ENCODE peak calls at places on chromosomes 2 and 18, in eight cellular contexts. G, F, C, O, B, N, S and A are unnamed samples.

GRCh38 chr2:118973542-118973951 is 31.6 kb downstream of the MARCO start:
- DNase-seq in G (no peak), F (peak), C (peak), O (peak), B (no peak), N (no peak), S (peak), A (peak)

GRCh38 chr2:131127979-131128378 is 22.8 kb downstream of the PLEKHB2 start:
- DNase-seq in G (no peak), F (no peak), C (no peak), O (no peak), B (no peak), N (no peak), S (no peak), A (no peak)

GRCh38 chr2:18740428-18740827 is 151.1 kb upstream of the NT5C1B start:
- DNase-seq in G (no peak), F (no peak), C (no peak), O (no peak), B (no peak), N (peak), S (peak), A (peak)

GRCh38 chr18:54210463-54210862 is 14.0 kb downstream of the MBD2 start:
- DNase-seq in G (no peak), F (no peak), C (no peak), O (no peak), B (no peak), N (no peak), S (no peak), A (no peak)

GRCh38 chr2:108320326-108320932 is 31.7 kb downstream of the SULT1C2 start:
- DNase-seq in G (no peak), F (no peak), C (no peak), O (no peak), B (no peak), N (no peak), S (no peak), A (no peak)

GRCh38 chr18:59266459-59266858 is 6.8 kb downstream of the RAX start:
- DNase-seq in G (no peak), F (no peak), C (no peak), O (no peak), B (no peak), N (no peak), S (no peak), A (no peak)

GRCh38 chr2:186748354-186748753 is 54.5 kb downstream of the FAM171B start:
- DNase-seq in G (no peak), F (peak), C (no peak), O (no peak), B (no peak), N (no peak), S (no peak), A (no peak)

GRCh38 chr2:39649491-39649890 is 16.2 kb upstream of the TMEM178A start:
- DNase-seq in G (no peak), F (no peak), C (no peak), O (no peak), B (no peak), N (no peak), S (no peak), A (no peak)

GRCh38 chr2:118668431-118669424 is 178.7 kb downstream of the EN1 start:
- DNase-seq in G (no peak), F (peak), C (peak), O (no peak), B (no peak), N (no peak), S (peak), A (peak)

GRCh38 chr2:152826880-152827279 is 108.5 kb downstream of the ARL6IP6 start:
- DNase-seq in G (no peak), F (peak), C (peak), O (no peak), B (no peak), N (no peak), S (peak), A (peak)

GRCh38 chr2:172361360-172361759 is 66.0 kb upstream of the ITGA6 start:
- DNase-seq in G (no peak), F (no peak), C (peak), O (no peak), B (no peak), N (no peak), S (peak), A (no peak)

GRCh38 chr2:9249036-9249800 is 42.6 kb downstream of the ASAP2 start:
- DNase-seq in G (no peak), F (peak), C (peak), O (no peak), B (no peak), N (no peak), S (peak), A (peak)

GRCh38 chr2:174076948-174077347 is 111.8 kb upstream of the SP3 start:
- DNase-seq in G (no peak), F (no peak), C (no peak), O (no peak), B (no peak), N (no peak), S (no peak), A (no peak)

GRCh38 chr2:219625179-219625578 is 2.3 kb upstream of the SLC4A3 start:
- DNase-seq in G (no peak), F (no peak), C (no peak), O (no peak), B (no peak), N (no peak), S (no peak), A (no peak)

GRCh38 chr2:241940329-241940728 is 70.8 kb downstream of the RTP5 start:
- DNase-seq in G (no peak), F (no peak), C (no peak), O (no peak), B (peak), N (no peak), S (no peak), A (peak)

GRCh38 chr18:12420831-12421421 is 13.2 kb downstream of the PRELID3A start:
- DNase-seq in G (peak), F (no peak), C (no peak), O (no peak), B (no peak), N (no peak), S (no peak), A (no peak)

GRCh38 chr2:20093263-20094141 is 42.1 kb upstream of the LAPTM4A start:
- DNase-seq in G (peak), F (peak), C (peak), O (no peak), B (no peak), N (no peak), S (peak), A (peak)

GRCh38 chr2:236164201-236164982 is 3.8 kb downstream of the GBX2 start:
- DNase-seq in G (peak), F (no peak), C (no peak), O (no peak), B (no peak), N (no peak), S (peak), A (no peak)

GRCh38 chr2:44549099-44549471 is 187.3 kb downstream of the CAMKMT start:
- DNase-seq in G (no peak), F (peak), C (peak), O (no peak), B (no peak), N (no peak), S (peak), A (peak)

GRCh38 chr18:45900623-45901022 is 66.5 kb downstream of the EPG5 start:
- DNase-seq in G (no peak), F (no peak), C (no peak), O (no peak), B (no peak), N (no peak), S (no peak), A (no peak)

GRCh38 chr18:49926076-49926745 is 112.9 kb upstream of the ACAA2 start:
- DNase-seq in G (no peak), F (no peak), C (no peak), O (no peak), B (no peak), N (no peak), S (peak), A (peak)

GRCh38 chr18:5107990-5108389 is 89.1 kb downstream of the AKAIN1 start:
- DNase-seq in G (peak), F (no peak), C (no peak), O (no peak), B (no peak), N (no peak), S (no peak), A (no peak)

GRCh38 chr2:5365871-5366461 is 326.2 kb upstream of the SOX11 start:
- DNase-seq in G (peak), F (peak), C (no peak), O (no peak), B (peak), N (peak), S (peak), A (no peak)

DNA sequence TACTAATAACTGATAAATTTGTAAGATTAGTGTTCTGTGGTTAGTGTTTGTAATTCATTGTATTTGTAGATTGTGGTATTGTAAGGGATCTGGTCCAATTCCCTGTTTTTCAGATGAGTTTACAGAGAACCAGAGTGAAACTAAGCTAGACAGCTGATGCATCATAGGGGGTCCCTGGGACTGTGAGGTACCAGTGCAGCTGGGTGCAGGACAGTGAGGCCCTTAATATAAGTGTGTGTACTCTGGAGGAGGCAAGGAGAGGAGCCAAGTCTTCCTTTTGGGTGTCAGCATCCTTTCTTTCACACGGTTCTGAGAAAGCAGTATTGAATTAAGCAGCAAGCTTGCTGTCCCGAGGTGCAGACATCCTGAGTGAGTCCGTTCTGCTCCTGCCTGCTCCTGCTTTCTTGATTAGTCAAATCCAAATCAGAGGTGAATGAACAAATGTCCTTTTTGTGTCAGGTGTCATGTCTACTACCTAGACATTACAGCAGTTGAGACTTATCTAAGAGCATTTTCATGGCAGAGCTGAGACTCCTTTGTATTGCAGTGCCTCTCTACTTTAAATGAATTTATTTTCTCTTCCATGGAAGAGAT is 194.9 kb downstream of the MCFD2 start:
- DNase-seq in G (no peak), F (no peak), C (no peak), O (no peak), B (no peak), N (no peak), S (peak), A (peak)
- H3K4me3 ChIP-seq in G (no peak), F (no peak), C (peak), O (no peak), B (no peak), N (no peak), S (no peak), A (no peak)

GRCh38 chr18:73552171-73552570 is 595.5 kb downstream of the FBXO15 start:
- DNase-seq in G (no peak), F (no peak), C (no peak), O (no peak), B (no peak), N (no peak), S (no peak), A (no peak)

GRCh38 chr18:73551211-73551610 is 596.4 kb downstream of the FBXO15 start:
- DNase-seq in G (no peak), F (no peak), C (no peak), O (no peak), B (no peak), N (no peak), S (no peak), A (no peak)

GRCh38 chr18:73556904-73557303 is 590.7 kb downstream of the FBXO15 start:
- DNase-seq in G (no peak), F (peak), C (no peak), O (no peak), B (no peak), N (no peak), S (no peak), A (no peak)
- TF ChIP-seq CTCF in G (no peak), F (no peak), C (no peak), O (no peak), B (no peak), N (no peak), S (no peak), A (no peak)

DNA sequence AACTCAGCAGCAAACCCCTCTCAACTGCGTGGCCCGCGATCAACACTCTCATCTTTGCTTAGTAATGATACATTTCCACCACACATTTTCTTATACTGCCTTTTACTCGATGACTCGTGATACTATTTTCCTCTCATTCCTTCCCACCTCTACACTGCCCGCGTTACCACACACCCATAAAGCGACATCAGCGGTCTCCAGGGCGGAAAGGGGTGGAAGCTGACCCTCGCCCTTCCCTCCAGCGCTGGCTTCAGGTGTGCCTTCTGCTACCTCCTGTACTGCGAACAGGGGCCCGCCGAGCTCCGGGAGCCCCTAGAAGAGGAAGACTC is 1.3 kb downstream of the NETO1 start:
- DNase-seq in G (peak), F (no peak), C (no peak), O (no peak), B (no peak), N (no peak), S (no peak), A (no peak)
- H3K4me3 ChIP-seq in G (peak), F (no peak), C (no peak), O (no peak), B (peak), N (no peak), S (no peak), A (no peak)

DNA sequence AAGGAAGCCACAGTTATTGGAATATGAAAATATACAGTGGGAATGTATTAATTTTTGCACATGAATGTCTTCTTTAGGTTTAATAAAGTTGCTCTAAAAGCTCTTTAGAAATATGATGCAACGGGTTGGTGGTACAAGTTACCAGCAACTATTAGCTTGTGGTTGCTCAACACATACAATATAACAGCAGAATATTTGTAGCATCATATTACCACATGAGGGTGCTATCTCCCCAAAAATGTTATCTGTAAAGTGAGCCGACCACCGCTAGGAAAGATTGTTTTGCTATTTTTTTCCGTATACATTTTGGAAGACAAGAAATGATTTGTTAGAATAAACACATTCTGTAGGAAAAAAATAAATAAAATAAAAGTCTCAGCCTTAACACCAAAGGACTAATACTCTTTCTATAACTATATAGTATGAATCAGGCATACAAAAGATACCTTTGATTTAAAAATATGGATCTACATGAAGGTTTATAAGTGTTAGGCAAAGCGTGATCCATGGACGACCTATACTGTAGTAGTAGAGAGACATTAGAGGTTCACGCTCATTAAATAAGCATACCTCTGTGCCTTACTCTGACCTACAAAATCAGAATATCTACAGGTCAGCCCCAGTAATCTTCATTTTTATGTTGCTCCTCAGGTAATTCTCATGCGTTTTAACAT is 1110.7 kb upstream of the ACVR2A start:
- DNase-seq in G (peak), F (peak), C (peak), O (no peak), B (peak), N (no peak), S (peak), A (peak)
- TF ChIP-seq CTCF in G (peak), F (peak), C (peak), O (peak), B (peak), N (peak), S (peak), A (peak)